ENCODE peak calls at places on chromosomes 2 and 18, in five cellular contexts. O is HCT116, P is A673, R is astrocyte, D is mesendoderm. T is an unnamed sample.

GRCh38 chr2:32559136-32559535 is 68.7 kb upstream of the TTC27 start:
- DNase-seq in O (no peak), P (peak; percentile 29), R (peak; percentile 8), D (no peak), T (no peak)

GRCh38 chr2:121076885-121077549 is 208.0 kb downstream of the TFCP2L1 start:
- DNase-seq in O (peak; percentile 42), P (peak; percentile 71), R (no peak), D (peak; percentile 80), T (peak; percentile 77)

GRCh38 chr2:132815522-132815921 is 145.5 kb upstream of the LYPD1 start:
- DNase-seq in O (no peak), P (peak; percentile 53), R (peak; percentile 96), D (no peak), T (no peak)

GRCh38 chr2:215982465-215982875 is 30.9 kb downstream of the MREG start:
- DNase-seq in O (peak; percentile 62), P (no peak), R (peak; percentile 90), D (no peak), T (no peak)

GRCh38 chr2:40668435-40668834 is 216.5 kb upstream of the SLC8A1 start:
- DNase-seq in O (no peak), P (peak; percentile 32), R (no peak), D (peak; percentile 11), T (no peak)

GRCh38 chr2:68838641-68839040 is 32.6 kb downstream of the BMP10 start:
- DNase-seq in O (no peak), P (no peak), R (no peak), D (no peak), T (no peak)

GRCh38 chr2:46876741-46877384 is 38.7 kb downstream of the MCFD2 start:
- DNase-seq in O (peak; percentile 83), P (peak; percentile 69), R (peak; percentile 82), D (peak; percentile 72), T (peak; percentile 78)

GRCh38 chr18:57951999-57952774 is 91.8 kb upstream of the NEDD4L start:
- DNase-seq in O (no peak), P (no peak), R (no peak), D (no peak), T (no peak)

GRCh38 chr18:37654034-37654433 is 88.4 kb upstream of the CELF4 start:
- DNase-seq in O (no peak), P (no peak), R (no peak), D (peak; percentile 53), T (no peak)

GRCh38 chr2:138716183-138716582 is 64.0 kb downstream of the NXPH2 start:
- DNase-seq in O (peak; percentile 21), P (no peak), R (no peak), D (peak; percentile 42), T (no peak)

GRCh38 chr2:45261746-45262145 is 252.5 kb upstream of the SIX2 start:
- DNase-seq in O (no peak), P (no peak), R (no peak), D (no peak), T (no peak)

GRCh38 chr18:5975111-5975622 is 79.8 kb upstream of the TMEM200C start:
- DNase-seq in O (no peak), P (no peak), R (peak; percentile 92), D (peak; percentile 55), T (no peak)
- H3K4me1 ChIP-seq in O (no peaks in the 10 kb centered on the region), P (no peaks in the 10 kb centered on the region), R (peaks cover 7% of the 10 kb centered on the region), D (peaks cover 12% of the 10 kb centered on the region), T (no peaks in the 10 kb centered on the region)

DNA sequence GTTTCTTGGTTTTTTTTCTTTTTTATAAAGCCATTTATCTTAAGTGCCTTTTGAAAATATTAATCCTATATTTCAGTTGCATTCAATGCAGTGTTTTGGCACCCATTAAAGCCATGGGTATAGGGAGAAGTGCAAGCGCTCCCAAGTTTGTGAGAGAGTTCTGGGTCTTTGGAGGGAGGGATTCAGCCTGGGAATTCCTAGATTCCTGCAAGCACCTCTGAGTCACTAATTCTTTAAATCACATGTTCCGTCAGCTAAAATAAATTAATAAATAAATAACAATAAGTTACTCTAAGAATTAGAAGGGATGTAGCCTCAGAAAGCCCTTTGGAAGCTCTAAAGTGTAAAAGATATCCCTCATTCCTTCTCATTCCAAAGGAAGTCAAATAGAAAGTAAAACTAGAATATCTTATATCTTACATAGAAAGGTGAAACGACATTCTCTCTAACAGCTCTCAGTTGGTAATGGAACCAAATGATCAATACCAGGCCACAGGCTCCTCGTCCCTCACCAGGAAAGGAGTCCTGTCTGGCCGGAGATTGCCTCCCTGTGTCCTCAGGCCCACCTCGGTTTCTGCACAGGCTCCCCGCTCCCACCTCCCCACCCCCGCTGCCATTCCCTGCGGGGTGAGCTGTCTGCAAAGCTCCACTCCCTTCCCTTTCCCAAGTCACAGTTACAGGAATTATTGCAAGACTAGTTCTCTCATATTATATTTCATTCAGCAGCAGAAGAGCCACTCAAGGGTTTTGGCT is 222.3 kb upstream of the RBBP8 start:
- DNase-seq in O (no peak), P (no peak), R (peak; percentile 50), D (peak; percentile 30), T (no peak)
- H3K4me3 ChIP-seq in O (no peak overlapping the region), P (no peak overlapping the region), R (peak overlapping the region; percentile 48), D (no peak overlapping the region), T (no peak overlapping the region)

DNA sequence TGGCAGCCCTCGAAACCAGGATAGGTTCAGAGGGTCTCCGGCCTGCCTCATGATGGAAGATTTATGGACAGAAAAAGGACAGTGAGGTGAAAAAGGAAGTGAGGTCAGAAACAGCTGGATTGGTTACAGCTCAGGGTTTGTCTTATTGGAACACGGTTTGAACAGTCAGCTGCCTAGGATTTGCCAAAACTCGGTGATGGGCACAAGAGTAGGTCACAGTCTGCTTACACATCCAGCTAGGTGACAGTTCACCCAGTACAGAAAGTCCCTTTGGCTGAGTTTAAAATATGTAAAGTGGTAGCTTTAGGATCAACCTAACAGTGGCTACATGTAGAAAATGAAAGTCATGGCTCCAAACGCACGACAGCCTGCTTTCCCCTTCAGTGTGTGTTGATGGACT is 165.1 kb downstream of the DCDC2C start:
- DNase-seq in O (no peak), P (no peak), R (no peak), D (no peak), T (no peak)
- H3K27me3 ChIP-seq in O (peaks cover 16% of the 10 kb centered on the region), P (no peaks in the 10 kb centered on the region), R (no peaks in the 10 kb centered on the region), D (no peaks in the 10 kb centered on the region), T (no peaks in the 10 kb centered on the region)

GRCh38 chr18:76905821-76906220 is 83.5 kb downstream of the ZNF236 start:
- DNase-seq in O (no peak), P (no peak), R (no peak), D (no peak), T (no peak)

GRCh38 chr18:76908277-76908676 is 85.9 kb downstream of the ZNF236 start:
- DNase-seq in O (no peak), P (no peak), R (no peak), D (no peak), T (no peak)

GRCh38 chr18:76903386-76903785 is 81.0 kb downstream of the ZNF236 start:
- DNase-seq in O (no peak), P (no peak), R (no peak), D (no peak), T (no peak)
- H3K4me1 ChIP-seq in O (no peaks in the 10 kb centered on the region), P (no peaks in the 10 kb centered on the region), R (no peaks in the 10 kb centered on the region), D (no peaks in the 10 kb centered on the region), T (no peaks in the 10 kb centered on the region)